ENCODE peak calls at places on chromosomes 1 and 21, in four cellular contexts. E, D, A and T are unnamed samples.

GRCh38 chr1:229263254-229263653 is 7.7 kb upstream of the RAB4A start:
- DNase-seq in A (no peak), E (no peak), D (no peak), T (no peak)

GRCh38 chr1:209456878-209457277 is 126.6 kb upstream of the CAMK1G start:
- DNase-seq in D (no peak), A (no peak), E (no peak), T (no peak)

GRCh38 chr1:240027059-240027462 is 64.6 kb upstream of the FMN2 start:
- DNase-seq in A (no peak), E (peak), D (peak), T (peak)

GRCh38 chr1:233503351-233503950 is 110.5 kb upstream of the KCNK1 start:
- DNase-seq in E (no peak), D (no peak), A (no peak), T (no peak)

GRCh38 chr21:45285266-45285931 is 2.3 kb downstream of the POFUT2 start:
- DNase-seq in D (no peak), A (no peak), E (no peak), T (no peak)

GRCh38 chr21:32007461-32007860 is 134.6 kb downstream of the HUNK start:
- DNase-seq in D (no peak), E (no peak), A (no peak), T (no peak)

GRCh38 chr21:43884012-43884860 is 19.2 kb downstream of the AGPAT3 start:
- DNase-seq in D (peak), E (no peak), A (no peak), T (peak)

GRCh38 chr1:165858928-165859845 is 31.8 kb downstream of the UCK2 start:
- DNase-seq in D (no peak), E (no peak), A (no peak), T (no peak)

GRCh38 chr21:40165212-40165611 is 298.0 kb downstream of the PCP4 start:
- DNase-seq in A (no peak), D (no peak), E (no peak), T (no peak)

GRCh38 chr1:153696741-153697140 is 18.3 kb downstream of the NPR1 start:
- DNase-seq in E (no peak), D (no peak), A (no peak), T (no peak)

GRCh38 chr1:230084408-230085177 is 17.6 kb downstream of the GALNT2 start:
- DNase-seq in A (no peak), D (peak), E (no peak), T (no peak)

GRCh38 chr1:100606438-100606837 is 68.5 kb downstream of the GPR88 start:
- DNase-seq in D (peak), A (no peak), E (peak), T (no peak)

GRCh38 chr1:82697965-82698364 is 897.2 kb downstream of the ADGRL2 start:
- DNase-seq in D (no peak), E (no peak), A (no peak), T (no peak)

GRCh38 chr1:61782771-61783170 is 40.5 kb downstream of the PATJ start:
- DNase-seq in E (no peak), A (no peak), D (no peak), T (peak)

GRCh38 chr1:12031039-12031980 is 12.0 kb downstream of the MIIP start:
- DNase-seq in A (no peak), E (peak), D (peak), T (peak)

GRCh38 chr1:100034465-100034864 is 64.7 kb downstream of the SLC35A3 start:
- DNase-seq in D (peak), E (no peak), A (no peak), T (peak)

GRCh38 chr1:111600886-111601386 is 18.7 kb upstream of the RAP1A start:
- DNase-seq in E (no peak), D (no peak), A (no peak), T (no peak)

GRCh38 chr21:43354016-43354420 is 72.9 kb downstream of the SIK1 start:
- DNase-seq in E (no peak), A (no peak), D (no peak), T (no peak)

GRCh38 chr1:173234899-173235298 is 27.8 kb upstream of the TNFSF4 start:
- DNase-seq in A (no peak), D (no peak), E (no peak), T (no peak)

GRCh38 chr1:34918609-34919561 is 10.6 kb downstream of the DLGAP3 start:
- DNase-seq in A (peak), D (peak), E (peak), T (peak)

GRCh38 chr1:154407866-154408777 is 3.0 kb downstream of the IL6R start:
- DNase-seq in E (no peak), A (no peak), D (no peak), T (no peak)

GRCh38 chr1:42736152-42736551 is 3.9 kb downstream of the CLDN19 start:
- DNase-seq in E (peak), D (peak), A (no peak), T (peak)

GRCh38 chr1:48524892-48525467 is 53.0 kb upstream of the SPATA6 start:
- DNase-seq in D (no peak), E (no peak), A (no peak), T (no peak)

GRCh38 chr1:200707116-200707515 is 31.6 kb upstream of the CAMSAP2 start:
- DNase-seq in A (no peak), E (no peak), D (no peak), T (no peak)

GRCh38 chr1:75440274-75440673 is 170.6 kb downstream of the SLC44A5 start:
- DNase-seq in E (no peak), D (no peak), A (no peak), T (no peak)

GRCh38 chr1:208534604-208534907 is 290.4 kb upstream of the PLXNA2 start:
- DNase-seq in E (no peak), D (no peak), A (no peak), T (no peak)

GRCh38 chr1:201489656-201490261 is 17.2 kb downstream of the CSRP1 start:
- DNase-seq in E (no peak), D (no peak), A (no peak), T (no peak)

GRCh38 chr1:117001254-117001927 is at the start of gene CD101:
- DNase-seq in E (no peak), D (no peak), A (no peak), T (no peak)

GRCh38 chr1:160342953-160343869 is at the start of the genes COPA and NCSTN:
- DNase-seq in E (peak), A (peak), D (peak), T (peak)

GRCh38 chr1:200211157-200211556 is 183.6 kb downstream of the NR5A2 start:
- DNase-seq in E (no peak), D (no peak), A (no peak), T (no peak)

GRCh38 chr1:59738152-59738551 is 76.6 kb upstream of the HOOK1 start:
- DNase-seq in D (no peak), A (no peak), E (no peak), T (no peak)

GRCh38 chr1:181105134-181106021 is 16.9 kb downstream of the IER5 start:
- DNase-seq in E (peak), A (no peak), D (peak), T (peak)

GRCh38 chr1:50603274-50604271 is 180.3 kb upstream of the DMRTA2 start:
- DNase-seq in A (no peak), D (no peak), E (no peak), T (no peak)

GRCh38 chr1:44630116-44630515 is 44.2 kb downstream of the TMEM53 start:
- DNase-seq in A (no peak), E (no peak), D (no peak), T (no peak)

GRCh38 chr21:23593582-23593981 is 2013.7 kb downstream of the MRPL39 start:
- DNase-seq in D (no peak), E (no peak), A (no peak), T (no peak)

GRCh38 chr1:27116697-27117096 is 38.2 kb downstream of the SLC9A1 start:
- DNase-seq in D (no peak), A (no peak), E (no peak), T (no peak)

GRCh38 chr1:231844986-231845502 is 218.5 kb downstream of the DISC1 start:
- DNase-seq in E (no peak), D (no peak), A (no peak), T (no peak)
- TF ChIP-seq TEAD4 in E (no peak), D (no peak), A (no peak), T (no peak)

DNA sequence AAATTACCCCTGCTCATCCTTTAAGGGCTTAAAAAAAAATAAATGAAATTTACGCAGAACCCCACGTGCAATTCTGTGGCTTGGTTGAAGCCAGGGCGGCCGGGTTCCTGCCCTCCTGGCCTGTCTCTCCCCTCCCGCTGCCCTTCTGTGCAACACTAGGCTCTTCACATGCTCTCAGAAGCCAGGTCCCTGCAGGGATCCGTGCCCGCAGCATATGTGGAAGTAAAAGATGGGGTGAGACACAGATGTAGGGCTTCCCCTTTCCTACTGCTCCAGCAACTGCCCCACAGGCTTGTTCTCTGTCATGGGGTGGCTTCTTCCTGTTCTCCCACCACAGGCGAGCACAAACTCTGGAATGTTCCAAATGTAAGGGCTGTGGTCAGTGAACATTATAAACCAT is 535.4 kb downstream of the KIF26B start:
- DNase-seq in D (no peak), E (no peak), A (no peak), T (no peak)
- TF ChIP-seq TEAD4 in D (no peak), E (no peak), A (no peak), T (no peak)

GRCh38 chr1:164731161-164731747 is 172.3 kb downstream of the PBX1 start:
- DNase-seq in D (no peak), A (no peak), E (no peak), T (no peak)
- TF ChIP-seq TEAD4 in D (no peak), A (no peak), E (no peak), T (no peak)

GRCh38 chr1:3516481-3516869 is 62.0 kb downstream of the ARHGEF16 start:
- DNase-seq in D (peak), E (no peak), A (no peak), T (no peak)
- TF ChIP-seq TEAD4 in D (no peak), E (no peak), A (no peak), T (no peak)

DNA sequence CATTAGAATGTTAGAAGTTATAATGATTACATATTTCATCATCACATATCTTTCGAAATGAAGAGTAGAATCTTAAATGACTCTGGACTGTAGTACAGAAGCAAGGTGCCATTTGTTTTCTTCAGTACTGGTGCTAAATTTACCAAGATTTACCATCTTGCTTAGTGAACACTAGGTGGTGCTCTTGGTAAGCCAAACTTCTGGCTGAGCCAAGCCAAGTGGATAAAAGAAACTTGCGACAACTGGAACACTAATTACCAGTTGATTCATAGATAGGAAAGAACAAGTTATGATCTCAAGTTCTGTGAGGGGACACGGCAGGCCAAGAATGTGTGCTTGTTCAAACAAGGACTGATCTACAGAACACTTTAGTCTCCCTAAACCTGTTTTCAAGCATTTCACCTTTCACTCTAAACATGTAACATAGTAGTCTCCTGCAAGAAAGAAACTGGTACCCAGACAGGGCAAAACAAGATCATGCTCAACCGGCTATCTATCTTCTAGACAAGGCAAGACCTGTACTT is 19.8 kb downstream of the SPRTN start:
- DNase-seq in A (no peak), E (no peak), D (peak), T (peak)
- TF ChIP-seq TEAD4 in A (no peak), E (no peak), D (no peak), T (no peak)